ENCODE peak calls at places on chromosome 1, in seven cellular contexts. Y is naive B cell, N is BJ, G is HCEC 1CT, D is T-helper 2 cell, C is GM10248, Z is head of caudate nucleus. M is an unnamed sample.

GRCh38 chr1:240768979-240769378 is 157.0 kb upstream of the GREM2 start:
- DNase-seq in Z (peak), Y (no peak), D (no peak), G (no peak), C (no peak), N (no peak), M (no peak)

GRCh38 chr1:12276225-12276624 is 46.4 kb downstream of the VPS13D start:
- DNase-seq in D (peak), G (no peak), Y (no peak), N (no peak), C (no peak), Z (no peak), M (no peak)

GRCh38 chr1:187794561-187794960 is 965.8 kb downstream of the PLA2G4A start:
- DNase-seq in Z (no peak), N (no peak), Y (no peak), G (no peak), C (no peak), D (no peak), M (no peak)

GRCh38 chr1:232589111-232589808 is 40.7 kb downstream of the SIPA1L2 start:
- DNase-seq in N (no peak), G (no peak), Y (no peak), Z (no peak), D (no peak), C (no peak), M (no peak)

GRCh38 chr1:17155257-17155895 is 36.1 kb upstream of the PADI2 start:
- DNase-seq in N (no peak), Y (no peak), C (no peak), D (no peak), Z (no peak), G (no peak), M (no peak)

GRCh38 chr1:22641906-22642636 is 1.4 kb upstream of the C1QC start:
- DNase-seq in Y (peak), Z (peak), D (peak), N (no peak), C (peak), G (no peak), M (no peak)

GRCh38 chr1:147717051-147717705 is 43.2 kb downstream of the GJA5 start:
- DNase-seq in C (no peak), D (no peak), G (no peak), N (no peak), Y (no peak), Z (no peak), M (no peak)

GRCh38 chr1:161887724-161888287 is 121.7 kb downstream of the ATF6 start:
- DNase-seq in G (no peak), Z (no peak), D (no peak), C (no peak), N (no peak), Y (no peak), M (no peak)

GRCh38 chr1:170407601-170408000 is 124.4 kb upstream of the GORAB start:
- DNase-seq in Z (no peak), D (no peak), C (no peak), Y (no peak), N (no peak), G (no peak), M (no peak)

GRCh38 chr1:38221006-38221649 is 174.5 kb upstream of the POU3F1 start:
- DNase-seq in Z (no peak), N (peak), Y (no peak), G (peak), D (no peak), C (no peak), M (peak)

GRCh38 chr1:40898434-40898900 is 36.3 kb upstream of the CITED4 start:
- DNase-seq in G (no peak), Z (no peak), Y (no peak), C (no peak), N (no peak), D (no peak), M (no peak)

M was measured in AG04449.